ENCODE peak calls at places on chromosomes 16 and 17, in nine cellular contexts. D is BE2C, M is nephron progenitor cell, S is lower lobe of right lung, U is GM13977, A is hepatocyte, H is HepG2, W is lung, Z is tibial artery. K is an unnamed sample.
A peak's percentile ranks its signal among the peaks of the same experiment; 100 is the strongest.

GRCh38 chr16:54554581-54554980 is 268.0 kb upstream of the IRX3 start:
- DNase-seq in S (no peak), A (no peak), D (no peak), H (no peak), U (no peak), Z (no peak), W (no peak), M (no peak), K (no peak)

GRCh38 chr17:29084476-29085148 is 41.7 kb downstream of the PIPOX start:
- DNase-seq in Z (no peak), D (peak; percentile 31), S (no peak), A (peak; percentile 74), M (peak; percentile 46), W (no peak), U (no peak), H (no peak), K (no peak)

GRCh38 chr16:85112364-85112763 is at the start of gene CIBAR2:
- DNase-seq in D (peak; percentile 78), S (no peak), W (no peak), A (no peak), M (peak; percentile 57), U (no peak), H (no peak), Z (no peak), K (no peak)

GRCh38 chr16:15833551-15833950 is 23.3 kb downstream of the MYH11 start:
- DNase-seq in W (no peak), H (no peak), M (no peak), S (no peak), A (no peak), D (no peak), U (no peak), Z (no peak), K (no peak)

GRCh38 chr16:28003923-28004322 is 59.6 kb downstream of the GSG1L start:
- DNase-seq in W (no peak), Z (no peak), U (no peak), H (no peak), D (no peak), S (no peak), M (no peak), A (no peak), K (no peak)

GRCh38 chr17:21678451-21679081 is 13.8 kb upstream of the KCNJ18 start:
- DNase-seq in U (no peak), Z (no peak), D (no peak), S (no peak), M (no peak), H (no peak), A (no peak), W (no peak), K (no peak)

GRCh38 chr17:72661093-72661944 is 431.2 kb downstream of the SLC39A11 start:
- DNase-seq in W (no peak), Z (no peak), M (no peak), D (peak; percentile 53), H (peak; percentile 98), U (no peak), A (peak; percentile 76), S (no peak), K (no peak)

GRCh38 chr16:61344791-61345190 is 691.4 kb downstream of the CDH8 start:
- DNase-seq in S (no peak), A (no peak), U (no peak), D (no peak), H (no peak), Z (no peak), M (no peak), W (no peak), K (no peak)

GRCh38 chr17:40025991-40026815 is 11.0 kb downstream of the CSF3 start:
- DNase-seq in A (peak; percentile 5), S (no peak), D (no peak), Z (no peak), U (no peak), W (no peak), H (no peak), M (no peak), K (no peak)

GRCh38 chr17:75265614-75266314 is 4.1 kb downstream of the MRPS7 start:
- DNase-seq in U (no peak), A (no peak), M (no peak), D (no peak), Z (no peak), S (no peak), W (no peak), H (no peak), K (no peak)

GRCh38 chr17:75262112-75262606 is 480 bp downstream of the MRPS7 start:
- DNase-seq in S (no peak), W (no peak), M (no peak), A (peak; percentile 33), Z (no peak), U (no peak), D (no peak), H (peak; percentile 34), K (no peak)

GRCh38 chr17:75263051-75263450 is 1.4 kb downstream of the MRPS7 start:
- DNase-seq in A (no peak), U (no peak), W (no peak), S (no peak), Z (no peak), D (no peak), M (no peak), H (no peak), K (no peak)

GRCh38 chr17:75261336-75262111 is at the start of the genes GGA3 and MRPS7:
- DNase-seq in S (peak; percentile 97), W (peak; percentile 96), U (peak; percentile 96), A (peak; percentile 97), M (peak; percentile 96), D (peak; percentile 97), H (peak; percentile 92), Z (peak; percentile 96), K (peak; percentile 93)

GRCh38 chr17:75260679-75261335 is 599 bp downstream of the GGA3 start:
- DNase-seq in D (no peak), A (no peak), W (no peak), Z (no peak), U (no peak), S (no peak), H (no peak), M (no peak), K (no peak)
- TF ChIP-seq CTCF in D (no peak), A (peak; percentile 22), W (no peak), Z (no peak), U (peak; percentile 15), S (no peak), H (peak; percentile 40), M (no peak), K (no peak)

DNA sequence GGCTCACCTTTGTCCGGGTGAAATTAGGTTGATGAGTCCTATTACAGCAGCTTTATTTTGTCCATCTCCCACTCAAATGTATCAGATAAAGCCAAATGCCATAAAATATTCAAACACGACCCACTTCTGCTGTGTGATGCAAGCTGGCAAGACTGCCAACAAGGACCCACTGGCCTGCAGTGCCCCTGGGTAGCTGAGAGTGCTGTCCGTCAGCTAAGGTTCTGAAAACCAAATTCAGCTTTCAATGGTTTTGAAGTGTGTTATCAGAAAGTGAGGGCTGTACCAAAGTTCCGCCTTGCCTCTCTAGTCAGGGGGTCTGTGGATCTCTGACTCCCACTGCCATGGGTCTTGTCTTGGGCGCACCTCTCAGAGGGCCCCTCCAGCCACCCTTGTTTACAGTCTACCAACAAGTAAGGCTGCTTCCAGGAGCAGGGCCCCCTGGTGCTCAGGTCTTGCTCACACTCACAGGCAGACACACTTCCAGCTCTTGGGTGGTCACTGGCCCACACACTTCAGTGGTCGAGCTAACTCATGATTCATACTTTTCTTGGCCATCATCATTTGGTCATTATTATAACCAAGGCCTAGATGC is 10.5 kb upstream of the CCDC182 start:
- DNase-seq in D (no peak), A (no peak), W (no peak), H (no peak), S (no peak), Z (no peak), U (no peak), M (no peak), K (no peak)
- TF ChIP-seq CTCF in D (no peak), A (no peak), W (no peak), H (peak; percentile 18), S (no peak), Z (no peak), U (no peak), M (no peak), K (no peak)

GRCh38 chr16:81265052-81265451 is 26.6 kb downstream of the BCO1 start:
- DNase-seq in U (no peak), S (no peak), H (no peak), M (no peak), A (no peak), W (no peak), Z (no peak), D (no peak), K (no peak)

GRCh38 chr16:81259916-81260315 is 21.4 kb downstream of the BCO1 start:
- DNase-seq in D (no peak), S (no peak), M (no peak), A (no peak), Z (no peak), W (no peak), H (no peak), U (no peak), K (no peak)

GRCh38 chr16:81264386-81264785 is 25.9 kb downstream of the BCO1 start:
- DNase-seq in D (no peak), W (no peak), Z (no peak), H (no peak), S (no peak), M (no peak), U (no peak), A (no peak), K (no peak)

GRCh38 chr16:81263470-81264200 is 25.1 kb downstream of the BCO1 start:
- DNase-seq in D (no peak), H (no peak), U (no peak), M (no peak), S (no peak), Z (no peak), W (no peak), A (no peak), K (no peak)

GRCh38 chr16:81261049-81261648 is 22.7 kb downstream of the BCO1 start:
- DNase-seq in S (no peak), H (peak; percentile 36), M (no peak), U (peak; percentile 49), W (no peak), Z (no peak), D (peak; percentile 24), A (no peak), K (no peak)
- TF ChIP-seq CTCF in S (peak; percentile 67), H (peak; percentile 59), M (peak; percentile 41), U (peak; percentile 62), W (peak; percentile 23), Z (peak; percentile 12), D (peak; percentile 75), A (peak; percentile 48), K (peak; percentile 33)

DNA sequence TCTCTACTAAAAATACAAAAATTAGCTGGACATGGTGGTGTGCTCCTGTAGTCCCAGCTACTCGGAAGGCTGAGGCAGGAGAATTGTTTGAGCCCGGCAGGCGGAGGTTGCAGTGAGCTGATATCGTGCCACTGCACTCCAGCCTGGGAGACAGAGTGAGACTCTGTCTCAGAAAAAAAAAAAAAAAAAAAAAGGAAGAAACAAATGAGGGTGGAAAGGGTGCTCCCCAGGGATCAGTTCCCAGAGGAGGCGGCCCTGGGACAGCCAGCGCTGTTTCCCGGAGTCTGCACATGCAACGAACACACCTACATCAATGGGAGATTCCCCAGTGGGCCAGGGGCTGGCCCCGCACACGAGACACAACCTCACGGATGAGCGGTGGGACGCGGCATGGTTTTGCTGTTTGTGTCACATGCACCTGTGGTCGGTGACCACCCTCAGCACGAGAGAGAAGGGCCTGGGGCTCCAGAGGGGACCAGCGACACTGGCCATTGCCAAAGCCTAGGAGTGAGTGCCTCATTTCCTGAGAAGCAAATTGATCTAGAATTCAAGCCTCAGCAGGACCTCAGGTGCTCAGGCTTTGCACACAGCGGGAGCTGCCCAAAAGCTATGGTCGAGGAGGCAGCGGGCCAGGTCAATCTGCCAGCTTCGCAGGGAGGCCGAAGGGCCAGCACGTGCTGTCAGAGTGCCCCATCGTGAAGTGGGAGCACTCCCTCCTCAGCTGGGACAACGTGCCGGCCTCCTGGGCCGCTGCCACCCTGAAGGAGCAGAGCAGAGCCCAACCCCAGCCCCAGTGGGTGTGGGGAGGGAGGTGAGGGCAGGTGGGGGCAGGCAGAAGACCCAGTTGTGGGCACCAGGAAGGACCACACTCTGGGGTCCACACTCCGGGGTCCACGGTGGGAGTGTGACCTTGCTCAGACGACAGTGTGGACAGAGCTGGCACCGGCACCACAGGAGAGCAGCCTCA is 13.8 kb upstream of the WDR45B start:
- DNase-seq in H (no peak), S (no peak), D (no peak), W (no peak), U (no peak), A (no peak), Z (peak; percentile 2), M (no peak), K (no peak)
- TF ChIP-seq CTCF in H (no peak), S (no peak), D (no peak), W (no peak), U (no peak), A (no peak), Z (no peak), M (no peak), K (no peak)